ENCODE peak calls at places on chromosomes 5 and 9, in nine cellular contexts. H is GM23338; E is lung; K is esophagus squamous epithelium; X is ovary; Q is body of pancreas; C is HCT116; G is CD8-positive, alpha-beta T cell; F is Peyer's patch. P is an unnamed sample.

GRCh38 chr9:91310037-91310436 is 51.7 kb downstream of the AUH start:
- DNase-seq in H (no peak), E (no peak), K (no peak), X (no peak), Q (no peak), C (no peak), G (no peak), F (no peak), P (no peak)

GRCh38 chr9:69130456-69131441 is 43.3 kb upstream of the TJP2 start:
- DNase-seq in H (peak; percentile 1), E (no peak), K (no peak), X (no peak), Q (peak; percentile 39), C (no peak), G (no peak), F (peak; percentile 41), P (no peak)

GRCh38 chr5:80036621-80037020 is 1.5 kb downstream of the THBS4 start:
- DNase-seq in H (no peak), E (no peak), K (no peak), X (no peak), Q (no peak), C (no peak), G (no peak), F (no peak), P (no peak)

GRCh38 chr9:13088734-13089427 is 190.6 kb downstream of the MPDZ start:
- DNase-seq in H (peak; percentile 89), E (peak; percentile 30), K (no peak), X (peak; percentile 30), Q (peak; percentile 21), C (peak; percentile 41), G (no peak), F (no peak), P (no peak)

GRCh38 chr5:180596668-180597231 is 5.5 kb upstream of the SCGB3A1 start:
- DNase-seq in H (no peak), E (peak; percentile 29), K (no peak), X (no peak), Q (no peak), C (no peak), G (no peak), F (peak; percentile 15), P (peak; percentile 48)

GRCh38 chr5:154757647-154758406 is 2.6 kb downstream of the LARP1 start:
- DNase-seq in H (no peak), E (no peak), K (no peak), X (no peak), Q (peak; percentile 86), C (no peak), G (peak; percentile 55), F (peak; percentile 62), P (no peak)

GRCh38 chr5:150138551-150139265 is 16.9 kb downstream of the PDGFRB start:
- DNase-seq in H (peak; percentile 74), E (peak; percentile 41), K (no peak), X (peak; percentile 87), Q (peak; percentile 45), C (no peak), G (no peak), F (no peak), P (peak; percentile 91)

GRCh38 chr5:133121611-133122150 is 69.9 kb downstream of the HSPA4 start:
- DNase-seq in H (no peak), E (no peak), K (no peak), X (no peak), Q (no peak), C (no peak), G (no peak), F (no peak), P (no peak)

GRCh38 chr5:115818821-115819220 is 2.4 kb upstream of the CDO1 start:
- DNase-seq in H (no peak), E (no peak), K (no peak), X (no peak), Q (no peak), C (no peak), G (no peak), F (no peak), P (no peak)

GRCh38 chr5:115813719-115814118 is 2.7 kb downstream of the CDO1 start:
- DNase-seq in H (no peak), E (no peak), K (no peak), X (no peak), Q (no peak), C (no peak), G (no peak), F (no peak), P (no peak)

GRCh38 chr5:115816226-115817042 is at the start of gene CDO1:
- DNase-seq in H (peak; percentile 83), E (no peak), K (no peak), X (peak; percentile 77), Q (peak; percentile 38), C (no peak), G (peak; percentile 16), F (peak; percentile 51), P (peak; percentile 83)

GRCh38 chr5:115815006-115815692 is 1.3 kb downstream of the CDO1 start:
- DNase-seq in H (no peak), E (no peak), K (no peak), X (no peak), Q (no peak), C (no peak), G (no peak), F (no peak), P (no peak)

GRCh38 chr5:115815693-115816225 is 700 bp downstream of the CDO1 start:
- DNase-seq in H (peak; percentile 54), E (no peak), K (no peak), X (peak; percentile 54), Q (no peak), C (no peak), G (no peak), F (no peak), P (no peak)
- H3K27ac ChIP-seq in H (no peak overlapping the region), E (no peak overlapping the region), K (peak overlapping the region; percentile 75), X (no peak overlapping the region), Q (peak overlapping the region; percentile 79), C (no peak overlapping the region), G (no peak overlapping the region), F (peak overlapping the region; percentile 39), P (no peak overlapping the region)

DNA sequence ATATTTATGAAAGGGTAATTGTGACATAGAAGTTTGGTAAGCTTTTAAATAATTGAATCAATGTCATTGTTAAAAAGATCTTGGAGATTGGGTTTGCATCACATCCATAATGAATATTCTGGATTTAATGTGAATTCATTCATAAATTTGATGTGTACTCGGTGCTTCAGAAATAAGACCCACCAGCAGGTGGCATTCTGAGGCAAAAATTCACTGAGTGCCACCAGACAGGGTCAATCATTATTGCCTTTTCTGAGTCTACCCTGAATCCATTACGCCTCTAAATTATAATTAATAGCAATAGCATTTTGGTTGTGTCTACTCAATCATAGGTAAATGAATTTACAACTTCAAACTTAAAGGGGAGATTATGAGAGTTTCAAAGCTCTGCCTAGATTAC is 1.0 kb downstream of the TRPC7 start:
- DNase-seq in H (peak; percentile 38), E (no peak), K (no peak), X (no peak), Q (no peak), C (no peak), G (no peak), F (no peak), P (no peak)
- TF ChIP-seq CTCF in H (peak; percentile 76), E (no peak), K (no peak), X (no peak), Q (no peak), C (peak; percentile 51), G (no peak), F (no peak), P (no peak)

GRCh38 chr5:158559643-158560042 is 540.1 kb downstream of the EBF1 start:
- DNase-seq in H (no peak), E (no peak), K (no peak), X (no peak), Q (no peak), C (no peak), G (no peak), F (no peak), P (no peak)

GRCh38 chr5:158560170-158560569 is 539.5 kb downstream of the EBF1 start:
- DNase-seq in H (no peak), E (no peak), K (no peak), X (no peak), Q (no peak), C (no peak), G (no peak), F (peak; percentile 52), P (no peak)

GRCh38 chr5:158563774-158564390 is 535.8 kb downstream of the EBF1 start:
- DNase-seq in H (no peak), E (no peak), K (no peak), X (no peak), Q (no peak), C (no peak), G (no peak), F (no peak), P (no peak)

GRCh38 chr5:158553946-158554336 is 545.8 kb downstream of the EBF1 start:
- DNase-seq in H (no peak), E (no peak), K (no peak), X (no peak), Q (no peak), C (no peak), G (no peak), F (no peak), P (no peak)

DNA sequence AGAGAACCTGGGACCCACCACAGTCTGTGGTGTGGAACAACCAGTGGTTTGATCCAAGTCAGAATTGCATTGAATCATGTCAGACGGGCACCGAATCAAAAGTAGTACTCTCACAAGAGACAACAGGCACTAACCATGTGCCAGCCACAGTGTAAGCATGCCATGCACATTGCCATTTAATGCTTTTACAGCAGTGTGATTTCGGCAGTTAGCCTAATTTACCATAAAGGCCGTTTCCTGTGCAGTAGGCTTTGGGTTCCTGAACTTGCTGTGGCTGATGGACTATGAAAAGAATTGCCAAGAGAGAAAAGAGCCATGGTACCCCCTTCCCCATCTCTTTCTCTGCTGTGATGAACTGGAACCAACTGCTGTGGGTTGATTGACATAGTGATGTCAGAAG is 540.6 kb downstream of the EBF1 start:
- DNase-seq in H (no peak), E (no peak), K (no peak), X (no peak), Q (no peak), C (no peak), G (no peak), F (no peak), P (no peak)
- H3K4me3 ChIP-seq in H (no peak overlapping the region), E (no peak overlapping the region), K (no peak overlapping the region), X (no peak overlapping the region), Q (no peak overlapping the region), C (no peak overlapping the region), G (no peak overlapping the region), F (no peak overlapping the region), P (no peak overlapping the region)

GRCh38 chr5:74015716-74016115 is 389.7 kb downstream of the ARHGEF28 start:
- DNase-seq in H (no peak), E (no peak), K (no peak), X (no peak), Q (no peak), C (no peak), G (no peak), F (no peak), P (no peak)

GRCh38 chr5:74017786-74018211 is 391.8 kb downstream of the ARHGEF28 start:
- DNase-seq in H (no peak), E (no peak), K (no peak), X (no peak), Q (peak; percentile 13), C (peak; percentile 73), G (no peak), F (no peak), P (no peak)

GRCh38 chr5:74016373-74016772 is 390.4 kb downstream of the ARHGEF28 start:
- DNase-seq in H (peak; percentile 57), E (no peak), K (no peak), X (no peak), Q (no peak), C (peak; percentile 27), G (no peak), F (no peak), P (no peak)

GRCh38 chr5:74019923-74020322 is 393.9 kb downstream of the ARHGEF28 start:
- DNase-seq in H (no peak), E (no peak), K (no peak), X (no peak), Q (no peak), C (no peak), G (no peak), F (no peak), P (no peak)

DNA sequence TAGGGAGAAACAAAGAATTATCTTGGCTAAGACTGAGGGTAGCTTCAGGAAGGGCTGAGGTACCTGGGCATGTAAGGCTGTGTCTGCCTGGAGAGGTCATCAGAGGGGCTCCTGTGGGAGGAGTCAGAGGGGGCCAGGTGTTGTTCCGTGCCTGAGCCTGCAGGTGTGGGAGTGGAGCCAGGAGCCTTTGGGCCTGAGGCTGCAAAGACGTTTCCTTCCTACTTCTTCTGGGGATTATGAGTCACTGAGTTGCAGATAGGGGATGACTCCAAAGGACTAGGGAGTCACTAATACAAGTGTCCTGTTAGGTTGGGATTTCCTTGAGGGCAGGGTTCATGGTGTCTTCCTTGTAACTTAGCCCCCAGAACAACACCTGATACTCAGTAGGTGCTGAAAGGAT is 391.1 kb downstream of the ARHGEF28 start:
- DNase-seq in H (no peak), E (no peak), K (no peak), X (no peak), Q (no peak), C (peak; percentile 61), G (no peak), F (no peak), P (no peak)
- H3K27ac ChIP-seq in H (no peak overlapping the region), E (no peak overlapping the region), K (no peak overlapping the region), X (no peak overlapping the region), Q (no peak overlapping the region), C (peak overlapping the region; percentile 52), G (no peak overlapping the region), F (no peak overlapping the region), P (no peak overlapping the region)

P was measured in kidney.